ENCODE peak calls at places on chromosomes 11 and 22, in five cellular contexts. One of them, this sample, is unnamed.

GRCh38 chr11:59097113-59097708 is 9.8 kb upstream of the FAM111B start:
- DNase-seq in foreskin keratinocyte: no peak
- DNase-seq in mucosa of descending colon: peak
- DNase-seq in activated CD8-positive, alpha-beta T cell treated with anti-CD3 and anti-CD28 coated beads for 36 hours: peak
- DNase-seq in Calu3: peak
- DNase-seq in this sample: no peak

GRCh38 chr11:65491614-65492386 is 7.0 kb upstream of the MALAT1 start:
- DNase-seq in Calu3: peak
- DNase-seq in mucosa of descending colon: peak
- DNase-seq in foreskin keratinocyte: peak
- DNase-seq in activated CD8-positive, alpha-beta T cell treated with anti-CD3 and anti-CD28 coated beads for 36 hours: no peak
- DNase-seq in this sample: peak

GRCh38 chr11:44589301-44589700 is 23.8 kb downstream of the CD82 start:
- DNase-seq in Calu3: no peak
- DNase-seq in mucosa of descending colon: no peak
- DNase-seq in foreskin keratinocyte: no peak
- DNase-seq in activated CD8-positive, alpha-beta T cell treated with anti-CD3 and anti-CD28 coated beads for 36 hours: no peak
- DNase-seq in this sample: no peak

GRCh38 chr22:20586403-20586745 is 79.0 kb downstream of the MED15 start:
- DNase-seq in Calu3: no peak
- DNase-seq in mucosa of descending colon: no peak
- DNase-seq in foreskin keratinocyte: no peak
- DNase-seq in activated CD8-positive, alpha-beta T cell treated with anti-CD3 and anti-CD28 coated beads for 36 hours: no peak
- DNase-seq in this sample: no peak

GRCh38 chr22:36797988-36798670 is 18.7 kb downstream of the PVALB start:
- DNase-seq in Calu3: no peak
- DNase-seq in foreskin keratinocyte: no peak
- DNase-seq in activated CD8-positive, alpha-beta T cell treated with anti-CD3 and anti-CD28 coated beads for 36 hours: no peak
- DNase-seq in mucosa of descending colon: no peak
- DNase-seq in this sample: no peak

GRCh38 chr11:10715571-10715970 is 22.0 kb upstream of the IRAG1 start:
- DNase-seq in foreskin keratinocyte: no peak
- DNase-seq in Calu3: no peak
- DNase-seq in activated CD8-positive, alpha-beta T cell treated with anti-CD3 and anti-CD28 coated beads for 36 hours: no peak
- DNase-seq in mucosa of descending colon: no peak
- DNase-seq in this sample: no peak

GRCh38 chr22:22750335-22751042 is 106.1 kb downstream of the GGTLC2 start:
- DNase-seq in foreskin keratinocyte: no peak
- DNase-seq in activated CD8-positive, alpha-beta T cell treated with anti-CD3 and anti-CD28 coated beads for 36 hours: no peak
- DNase-seq in mucosa of descending colon: no peak
- DNase-seq in Calu3: no peak
- DNase-seq in this sample: no peak

GRCh38 chr11:128603752-128604472 is 16.6 kb upstream of the ETS1 start:
- DNase-seq in Calu3: no peak
- DNase-seq in mucosa of descending colon: no peak
- DNase-seq in foreskin keratinocyte: no peak
- DNase-seq in activated CD8-positive, alpha-beta T cell treated with anti-CD3 and anti-CD28 coated beads for 36 hours: no peak
- DNase-seq in this sample: no peak

GRCh38 chr22:39738746-39739145 is 154.8 kb downstream of the ENTHD1 start:
- DNase-seq in Calu3: no peak
- DNase-seq in activated CD8-positive, alpha-beta T cell treated with anti-CD3 and anti-CD28 coated beads for 36 hours: no peak
- DNase-seq in mucosa of descending colon: no peak
- DNase-seq in foreskin keratinocyte: peak
- DNase-seq in this sample: no peak

GRCh38 chr22:46457502-46458488 is 79.6 kb downstream of the CELSR1 start:
- DNase-seq in mucosa of descending colon: no peak
- DNase-seq in Calu3: no peak
- DNase-seq in activated CD8-positive, alpha-beta T cell treated with anti-CD3 and anti-CD28 coated beads for 36 hours: no peak
- DNase-seq in foreskin keratinocyte: peak
- DNase-seq in this sample: peak

GRCh38 chr11:132184079-132184478 is 813.7 kb downstream of the NTM start:
- DNase-seq in Calu3: no peak
- DNase-seq in foreskin keratinocyte: no peak
- DNase-seq in activated CD8-positive, alpha-beta T cell treated with anti-CD3 and anti-CD28 coated beads for 36 hours: no peak
- DNase-seq in mucosa of descending colon: no peak
- DNase-seq in this sample: no peak

GRCh38 chr22:23613193-23613973 is 18.7 kb downstream of the DRICH1 start:
- DNase-seq in mucosa of descending colon: no peak
- DNase-seq in activated CD8-positive, alpha-beta T cell treated with anti-CD3 and anti-CD28 coated beads for 36 hours: no peak
- DNase-seq in foreskin keratinocyte: no peak
- DNase-seq in Calu3: no peak
- DNase-seq in this sample: no peak

GRCh38 chr11:112958670-112959069 is 2.5 kb upstream of the NCAM1 start:
- DNase-seq in foreskin keratinocyte: peak
- DNase-seq in activated CD8-positive, alpha-beta T cell treated with anti-CD3 and anti-CD28 coated beads for 36 hours: no peak
- DNase-seq in Calu3: peak
- DNase-seq in mucosa of descending colon: no peak
- DNase-seq in this sample: no peak

GRCh38 chr11:100902454-100903141 is 215.5 kb downstream of the ARHGAP42 start:
- DNase-seq in foreskin keratinocyte: no peak
- DNase-seq in activated CD8-positive, alpha-beta T cell treated with anti-CD3 and anti-CD28 coated beads for 36 hours: no peak
- DNase-seq in Calu3: no peak
- DNase-seq in mucosa of descending colon: no peak
- DNase-seq in this sample: no peak

GRCh38 chr11:5258543-5259262 is 4.1 kb upstream of the HBG2 start:
- DNase-seq in foreskin keratinocyte: peak
- DNase-seq in activated CD8-positive, alpha-beta T cell treated with anti-CD3 and anti-CD28 coated beads for 36 hours: no peak
- DNase-seq in mucosa of descending colon: no peak
- DNase-seq in Calu3: no peak
- DNase-seq in this sample: no peak

GRCh38 chr22:23622634-23623033 is 9.5 kb downstream of the DRICH1 start:
- DNase-seq in mucosa of descending colon: no peak
- DNase-seq in Calu3: no peak
- DNase-seq in foreskin keratinocyte: no peak
- DNase-seq in activated CD8-positive, alpha-beta T cell treated with anti-CD3 and anti-CD28 coated beads for 36 hours: no peak
- DNase-seq in this sample: no peak

GRCh38 chr11:134471341-134472187 is 59.5 kb upstream of the B3GAT1 start:
- DNase-seq in foreskin keratinocyte: no peak
- DNase-seq in Calu3: no peak
- DNase-seq in mucosa of descending colon: no peak
- DNase-seq in activated CD8-positive, alpha-beta T cell treated with anti-CD3 and anti-CD28 coated beads for 36 hours: no peak
- DNase-seq in this sample: no peak

GRCh38 chr22:22884010-22884887 is 3.4 kb upstream of the IGLL5 start:
- DNase-seq in Calu3: peak
- DNase-seq in foreskin keratinocyte: peak
- DNase-seq in activated CD8-positive, alpha-beta T cell treated with anti-CD3 and anti-CD28 coated beads for 36 hours: peak
- DNase-seq in mucosa of descending colon: peak
- DNase-seq in this sample: peak

GRCh38 chr11:128341280-128341679 is 246.1 kb downstream of the ETS1 start:
- DNase-seq in Calu3: no peak
- DNase-seq in foreskin keratinocyte: no peak
- DNase-seq in activated CD8-positive, alpha-beta T cell treated with anti-CD3 and anti-CD28 coated beads for 36 hours: peak
- DNase-seq in mucosa of descending colon: no peak
- DNase-seq in this sample: no peak

GRCh38 chr11:35814720-35815305 is 129.0 kb upstream of the LDLRAD3 start:
- DNase-seq in Calu3: no peak
- DNase-seq in mucosa of descending colon: no peak
- DNase-seq in foreskin keratinocyte: no peak
- DNase-seq in activated CD8-positive, alpha-beta T cell treated with anti-CD3 and anti-CD28 coated beads for 36 hours: no peak
- DNase-seq in this sample: no peak

GRCh38 chr11:11584446-11584810 is 37.4 kb downstream of the GALNT18 start:
- DNase-seq in mucosa of descending colon: no peak
- DNase-seq in Calu3: peak
- DNase-seq in foreskin keratinocyte: peak
- DNase-seq in activated CD8-positive, alpha-beta T cell treated with anti-CD3 and anti-CD28 coated beads for 36 hours: no peak
- DNase-seq in this sample: peak

GRCh38 chr11:128271401-128271800 is 316.0 kb downstream of the ETS1 start:
- DNase-seq in Calu3: no peak
- DNase-seq in activated CD8-positive, alpha-beta T cell treated with anti-CD3 and anti-CD28 coated beads for 36 hours: no peak
- DNase-seq in foreskin keratinocyte: peak
- DNase-seq in mucosa of descending colon: no peak
- DNase-seq in this sample: no peak

GRCh38 chr22:46079861-46080821 is 70.2 kb upstream of the PPARA start:
- DNase-seq in mucosa of descending colon: peak
- DNase-seq in Calu3: peak
- DNase-seq in foreskin keratinocyte: no peak
- DNase-seq in activated CD8-positive, alpha-beta T cell treated with anti-CD3 and anti-CD28 coated beads for 36 hours: no peak
- DNase-seq in this sample: no peak

GRCh38 chr22:40635008-40635939 is 1.2 kb downstream of the MRTFA start:
- DNase-seq in foreskin keratinocyte: no peak
- DNase-seq in activated CD8-positive, alpha-beta T cell treated with anti-CD3 and anti-CD28 coated beads for 36 hours: no peak
- DNase-seq in mucosa of descending colon: no peak
- DNase-seq in Calu3: no peak
- DNase-seq in this sample: no peak

GRCh38 chr22:32900856-32901255 is 99.4 kb downstream of the TIMP3 start:
- DNase-seq in activated CD8-positive, alpha-beta T cell treated with anti-CD3 and anti-CD28 coated beads for 36 hours: no peak
- DNase-seq in foreskin keratinocyte: peak
- DNase-seq in mucosa of descending colon: no peak
- DNase-seq in Calu3: no peak
- DNase-seq in this sample: no peak

GRCh38 chr11:128949791-128950454 is 7.3 kb upstream of the TP53AIP1 start:
- DNase-seq in foreskin keratinocyte: no peak
- DNase-seq in Calu3: no peak
- DNase-seq in activated CD8-positive, alpha-beta T cell treated with anti-CD3 and anti-CD28 coated beads for 36 hours: no peak
- DNase-seq in mucosa of descending colon: no peak
- DNase-seq in this sample: no peak

GRCh38 chr11:65435981-65436411 is 13.4 kb downstream of the NEAT1 start:
- DNase-seq in activated CD8-positive, alpha-beta T cell treated with anti-CD3 and anti-CD28 coated beads for 36 hours: no peak
- DNase-seq in foreskin keratinocyte: peak
- DNase-seq in mucosa of descending colon: peak
- DNase-seq in Calu3: no peak
- DNase-seq in this sample: no peak

GRCh38 chr22:20016734-20017621 is at the start of gene ARVCF:
- DNase-seq in foreskin keratinocyte: peak
- DNase-seq in mucosa of descending colon: peak
- DNase-seq in Calu3: peak
- DNase-seq in activated CD8-positive, alpha-beta T cell treated with anti-CD3 and anti-CD28 coated beads for 36 hours: peak
- DNase-seq in this sample: no peak

GRCh38 chr11:8871283-8871775 is 39.7 kb upstream of the AKIP1 start:
- DNase-seq in foreskin keratinocyte: peak
- DNase-seq in Calu3: peak
- DNase-seq in activated CD8-positive, alpha-beta T cell treated with anti-CD3 and anti-CD28 coated beads for 36 hours: no peak
- DNase-seq in mucosa of descending colon: peak
- DNase-seq in this sample: peak

GRCh38 chr22:36144886-36145541 is 15.5 kb downstream of the APOL3 start:
- DNase-seq in foreskin keratinocyte: peak
- DNase-seq in Calu3: peak
- DNase-seq in activated CD8-positive, alpha-beta T cell treated with anti-CD3 and anti-CD28 coated beads for 36 hours: peak
- DNase-seq in mucosa of descending colon: peak
- DNase-seq in this sample: peak

DNA sequence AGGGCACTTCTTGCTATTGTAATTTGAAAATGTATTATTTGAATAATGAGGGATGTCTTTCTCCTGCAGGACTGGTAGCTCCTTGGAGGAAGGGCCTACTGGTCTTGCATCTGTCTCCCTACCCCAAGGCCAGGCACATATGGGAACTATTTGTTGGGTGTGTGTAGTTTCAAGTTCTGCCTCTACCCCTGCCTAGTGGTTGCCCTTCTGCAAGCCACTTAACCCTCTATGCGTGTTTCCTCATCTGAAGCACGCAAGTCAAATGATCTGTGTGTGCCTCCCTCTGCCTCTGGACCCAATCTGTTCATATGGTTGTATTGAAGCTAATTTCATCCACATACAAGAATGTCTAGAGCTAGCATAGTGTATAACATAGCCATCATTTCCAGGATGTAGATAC is 67.0 kb downstream of the WNT11 start:
- DNase-seq in activated CD8-positive, alpha-beta T cell treated with anti-CD3 and anti-CD28 coated beads for 36 hours: no peak
- DNase-seq in Calu3: no peak
- DNase-seq in foreskin keratinocyte: no peak
- DNase-seq in mucosa of descending colon: no peak
- DNase-seq in this sample: no peak
- TF ChIP-seq CTCF in activated CD8-positive, alpha-beta T cell treated with anti-CD3 and anti-CD28 coated beads for 36 hours: no peak
- TF ChIP-seq CTCF in Calu3: no peak
- TF ChIP-seq CTCF in foreskin keratinocyte: no peak
- TF ChIP-seq CTCF in mucosa of descending colon: no peak
- TF ChIP-seq CTCF in this sample: no peak

GRCh38 chr11:81422402-81422801 is 1311.3 kb downstream of the FAM181B start:
- DNase-seq in activated CD8-positive, alpha-beta T cell treated with anti-CD3 and anti-CD28 coated beads for 36 hours: no peak
- DNase-seq in mucosa of descending colon: no peak
- DNase-seq in foreskin keratinocyte: no peak
- DNase-seq in Calu3: no peak
- DNase-seq in this sample: no peak

DNA sequence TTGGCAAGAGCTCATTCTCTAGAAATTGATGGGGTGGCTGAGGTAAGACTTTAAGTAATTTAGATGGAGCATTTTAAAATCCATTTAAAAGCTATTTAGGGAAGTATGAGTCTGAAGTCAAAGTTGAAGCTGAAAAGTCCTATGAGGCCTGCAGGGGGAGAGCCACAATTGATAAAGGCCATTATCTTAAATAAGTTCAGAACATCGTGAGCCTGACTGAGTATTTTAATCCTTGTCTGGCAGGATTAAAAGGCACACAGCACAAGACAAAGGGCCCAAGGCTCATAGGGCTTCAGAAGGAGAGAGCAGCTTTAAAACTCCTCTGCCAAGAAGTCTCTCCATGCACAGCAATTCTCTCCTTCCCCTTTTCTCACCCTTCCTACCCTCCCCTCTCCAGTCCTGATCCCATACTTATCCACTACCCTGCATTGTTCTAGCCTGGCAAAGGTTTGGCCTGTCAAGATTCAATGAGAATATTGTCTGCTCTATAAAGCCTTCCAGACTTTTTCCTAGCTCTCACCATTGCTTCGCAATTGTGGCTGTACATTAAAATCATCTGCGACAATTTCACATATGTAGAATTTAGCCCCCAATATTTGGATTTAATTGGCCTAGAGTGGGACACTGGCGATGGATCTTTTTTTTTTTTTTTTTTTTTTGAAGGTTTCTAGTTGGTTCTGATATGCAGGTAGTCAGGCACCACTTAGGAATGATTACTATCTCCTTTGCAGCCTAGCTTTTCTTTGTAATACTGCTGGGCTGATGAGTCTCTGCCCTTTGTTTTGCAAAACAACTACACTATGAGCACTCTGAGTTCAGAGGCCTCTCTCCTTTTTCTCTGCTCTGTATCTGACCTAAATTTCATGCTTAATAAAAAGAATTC is 1312.8 kb downstream of the FAM181B start:
- DNase-seq in activated CD8-positive, alpha-beta T cell treated with anti-CD3 and anti-CD28 coated beads for 36 hours: no peak
- DNase-seq in mucosa of descending colon: no peak
- DNase-seq in foreskin keratinocyte: no peak
- DNase-seq in Calu3: no peak
- DNase-seq in this sample: no peak
- TF ChIP-seq CTCF in activated CD8-positive, alpha-beta T cell treated with anti-CD3 and anti-CD28 coated beads for 36 hours: no peak
- TF ChIP-seq CTCF in mucosa of descending colon: no peak
- TF ChIP-seq CTCF in foreskin keratinocyte: no peak
- TF ChIP-seq CTCF in Calu3: no peak
- TF ChIP-seq CTCF in this sample: no peak

DNA sequence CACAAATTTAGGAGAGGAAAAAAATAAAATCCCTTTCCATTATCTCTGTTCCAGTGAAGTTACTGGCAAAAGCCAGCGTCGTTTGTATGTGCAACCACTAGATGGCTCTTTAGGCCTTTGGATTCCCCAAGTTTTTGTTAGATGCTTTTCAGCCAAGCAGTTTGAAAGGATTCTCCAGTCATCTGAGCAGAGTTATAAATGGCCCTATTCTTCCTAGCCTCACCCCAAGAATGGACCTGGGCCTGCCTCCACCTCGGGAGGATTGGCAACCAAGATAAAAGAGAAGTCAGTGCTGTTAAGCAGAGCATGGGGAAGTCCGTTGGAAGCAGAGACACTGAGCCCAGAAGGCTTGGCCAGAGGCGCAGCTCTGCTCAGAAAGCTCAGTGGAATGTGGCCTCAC is 15.4 kb downstream of the FAM181B start:
- DNase-seq in mucosa of descending colon: no peak
- DNase-seq in activated CD8-positive, alpha-beta T cell treated with anti-CD3 and anti-CD28 coated beads for 36 hours: peak
- DNase-seq in foreskin keratinocyte: peak
- DNase-seq in Calu3: peak
- DNase-seq in this sample: no peak
- TF ChIP-seq CTCF in mucosa of descending colon: peak
- TF ChIP-seq CTCF in activated CD8-positive, alpha-beta T cell treated with anti-CD3 and anti-CD28 coated beads for 36 hours: peak
- TF ChIP-seq CTCF in foreskin keratinocyte: peak
- TF ChIP-seq CTCF in Calu3: peak
- TF ChIP-seq CTCF in this sample: peak

GRCh38 chr11:114987171-114987760 is 308.9 kb downstream of the NXPE2 start:
- DNase-seq in mucosa of descending colon: no peak
- DNase-seq in Calu3: no peak
- DNase-seq in activated CD8-positive, alpha-beta T cell treated with anti-CD3 and anti-CD28 coated beads for 36 hours: no peak
- DNase-seq in foreskin keratinocyte: peak
- DNase-seq in this sample: no peak
- TF ChIP-seq CTCF in mucosa of descending colon: no peak
- TF ChIP-seq CTCF in Calu3: no peak
- TF ChIP-seq CTCF in activated CD8-positive, alpha-beta T cell treated with anti-CD3 and anti-CD28 coated beads for 36 hours: no peak
- TF ChIP-seq CTCF in foreskin keratinocyte: no peak
- TF ChIP-seq CTCF in this sample: no peak